ENCODE peak calls at places on chromosomes 5 and 9, in four cellular contexts. M is SK-N-SH, W is GM12878, F is K562. D is an unnamed sample.

GRCh38 chr5:77073667-77074066 is 13.4 kb downstream of the ZBED3 start:
- DNase-seq in F (peak; percentile 34), M (no peak), W (no peak), D (no peak)

GRCh38 chr9:113770396-113770795 is 105.7 kb upstream of the ZNF618 start:
- DNase-seq in W (no peak), F (no peak), M (no peak), D (no peak)

GRCh38 chr9:22030101-22030598 is 21.0 kb upstream of the CDKN2B start:
- DNase-seq in F (no peak), M (no peak), W (no peak), D (peak; percentile 54)

GRCh38 chr9:19787672-19788071 is 1.2 kb downstream of the SLC24A2 start:
- DNase-seq in F (no peak), M (no peak), W (no peak), D (no peak)

GRCh38 chr9:121299467-121300282 is 31.7 kb downstream of the GSN start:
- DNase-seq in F (no peak), W (no peak), M (peak; percentile 85), D (no peak)

GRCh38 chr9:93316726-93317494 is 133.0 kb downstream of the WNK2 start:
- DNase-seq in M (no peak), F (no peak), W (no peak), D (no peak)

GRCh38 chr5:51731641-51732040 is 348.4 kb downstream of the ISL1 start:
- DNase-seq in M (no peak), W (no peak), F (no peak), D (no peak)

GRCh38 chr5:71974622-71975021 is 132.7 kb upstream of the MAP1B start:
- DNase-seq in F (no peak), M (no peak), W (no peak), D (no peak)

GRCh38 chr9:75414367-75415160 is 326.2 kb downstream of the OSTF1 start:
- DNase-seq in W (no peak), F (no peak), M (no peak), D (no peak)

GRCh38 chr9:92140074-92140753 is 25.0 kb upstream of the SPTLC1 start:
- DNase-seq in F (peak; percentile 74), W (no peak), M (peak; percentile 86), D (peak; percentile 67)

GRCh38 chr9:123894822-123895221 is 35.1 kb downstream of the DENND1A start:
- DNase-seq in F (no peak), M (no peak), W (no peak), D (no peak)

GRCh38 chr5:56328753-56329560 is 95.8 kb upstream of the ANKRD55 start:
- DNase-seq in M (no peak), F (no peak), W (peak; percentile 78), D (peak; percentile 83)

GRCh38 chr5:38653389-38653788 is 96.9 kb upstream of the LIFR start:
- DNase-seq in M (no peak), W (no peak), F (no peak), D (no peak)

GRCh38 chr5:119076080-119076479 is 5.2 kb downstream of the DMXL1 start:
- DNase-seq in W (no peak), M (no peak), F (no peak), D (no peak)

GRCh38 chr9:126439402-126439765 is 112.8 kb downstream of the MVB12B start:
- DNase-seq in M (no peak), W (no peak), F (no peak), D (no peak)

GRCh38 chr9:132157347-132158116 is 4.3 kb upstream of the NTNG2 start:
- DNase-seq in F (no peak), M (no peak), W (no peak), D (no peak)

GRCh38 chr9:95498641-95499040 is 18.1 kb downstream of the PTCH1 start:
- DNase-seq in W (no peak), M (no peak), F (no peak), D (no peak)

GRCh38 chr5:58265531-58265930 is 194.4 kb downstream of the PLK2 start:
- DNase-seq in M (no peak), F (no peak), W (no peak), D (no peak)

GRCh38 chr5:33049845-33050244 is 338.7 kb downstream of the NPR3 start:
- DNase-seq in W (no peak), M (peak; percentile 4), F (no peak), D (peak; percentile 18)

GRCh38 chr9:127525426-127526188 is 74.3 kb downstream of the LRSAM1 start:
- DNase-seq in M (no peak), F (peak; percentile 49), W (no peak), D (peak; percentile 26)

GRCh38 chr5:135079282-135079681 is 45.3 kb upstream of the PITX1 start:
- DNase-seq in F (no peak), M (no peak), W (no peak), D (no peak)

GRCh38 chr9:91843623-91844111 is 106.4 kb downstream of the ROR2 start:
- DNase-seq in F (no peak), M (peak; percentile 76), W (no peak), D (no peak)

GRCh38 chr9:75142208-75142607 is 53.9 kb downstream of the OSTF1 start:
- DNase-seq in F (no peak), M (no peak), W (no peak), D (no peak)

GRCh38 chr5:137146402-137146889 is 352.7 kb downstream of the SPOCK1 start:
- DNase-seq in F (no peak), M (no peak), W (no peak), D (no peak)

GRCh38 chr5:105663671-105664070 is 2007.1 kb downstream of the EFNA5 start:
- DNase-seq in W (no peak), M (no peak), F (no peak), D (no peak)

GRCh38 chr9:96618209-96619108 is 1.2 kb downstream of the CDC14B start:
- DNase-seq in F (no peak), W (no peak), M (peak; percentile 63), D (peak; percentile 42)

GRCh38 chr9:96619491-96620154 is at the start of gene CDC14B:
- DNase-seq in W (no peak), F (peak; percentile 91), M (peak; percentile 94), D (peak; percentile 92)

GRCh38 chr9:96617439-96618185 is 2.0 kb downstream of the CDC14B start:
- DNase-seq in M (no peak), F (no peak), W (no peak), D (no peak)

GRCh38 chr9:96620155-96620514 is 492 bp upstream of the CDC14B start:
- DNase-seq in M (no peak), W (no peak), F (no peak), D (no peak)

DNA sequence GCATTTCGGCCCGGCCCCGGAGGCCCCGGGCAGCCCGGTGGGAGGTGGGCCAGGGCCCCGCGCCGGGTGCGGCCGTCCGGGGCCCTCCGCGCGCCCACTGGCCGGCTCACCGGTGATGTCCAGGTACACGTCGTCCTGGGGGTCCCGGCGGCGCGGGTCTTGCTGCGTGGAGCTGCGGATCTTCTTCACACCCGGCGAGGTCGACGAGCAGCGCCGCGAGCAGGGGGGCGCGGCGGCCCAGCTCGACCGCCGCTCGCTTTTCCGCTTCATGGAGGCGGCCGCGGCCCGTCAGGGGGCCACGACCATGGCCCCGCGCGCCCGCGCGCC is 571 bp downstream of the CDC14B start:
- DNase-seq in F (no peak), M (peak; percentile 61), W (no peak), D (no peak)
- TF ChIP-seq NFIC in F (no peak), M (no peak), W (no peak), D (no peak)

GRCh38 chr9:89877051-89878002 is 272.5 kb downstream of the GADD45G start:
- DNase-seq in F (no peak), W (no peak), M (no peak), D (no peak)
- TF ChIP-seq NFIC in F (no peak), W (no peak), M (no peak), D (no peak)

DNA sequence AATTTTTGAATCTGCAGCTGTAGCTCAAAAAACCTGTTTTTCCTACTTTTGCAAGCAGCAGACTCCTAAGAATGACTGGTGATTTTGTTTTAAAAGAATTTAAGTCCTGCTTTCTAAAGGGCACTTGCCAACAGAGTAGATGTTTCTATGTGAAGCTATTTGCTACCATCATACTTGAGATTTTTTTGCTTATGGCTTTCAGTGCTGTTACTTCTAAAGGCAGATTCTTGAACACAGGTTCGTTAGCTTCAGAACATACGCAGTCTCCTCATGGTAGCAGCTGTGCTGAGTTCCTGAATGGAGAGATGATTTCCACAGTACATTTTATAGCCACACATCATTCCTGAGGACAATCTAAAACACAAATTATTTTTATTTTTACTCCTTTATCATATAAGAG is 24.4 kb upstream of the ELL2 start:
- DNase-seq in W (no peak), F (no peak), M (no peak), D (no peak)
- TF ChIP-seq NFIC in W (no peak), F (no peak), M (no peak), D (no peak)

GRCh38 chr5:61884242-61884855 is 421.7 kb upstream of the KIF2A start:
- DNase-seq in W (no peak), M (no peak), F (no peak), D (no peak)
- TF ChIP-seq NFIC in W (no peak), M (no peak), F (no peak), D (no peak)

D was measured in HepG2.